ENCODE peak calls at places on chromosomes 7 and 10, in six cellular contexts. J, N, A, X, I and T are unnamed samples.

GRCh38 chr10:58820862-58821559 is 308.3 kb downstream of the BICC1 start:
- DNase-seq in N (no peak), J (no peak), A (no peak), I (no peak), X (no peak), T (no peak)

GRCh38 chr7:94781236-94781635 is 125.3 kb upstream of the SGCE start:
- DNase-seq in X (no peak), J (no peak), N (no peak), I (no peak), A (no peak), T (no peak)

GRCh38 chr10:116705498-116705897 is 36.9 kb downstream of the HSPA12A start:
- DNase-seq in A (no peak), N (no peak), X (no peak), J (no peak), I (no peak), T (no peak)

GRCh38 chr7:129160161-129160911 is 15.8 kb downstream of the TSPAN33 start:
- DNase-seq in N (no peak), J (no peak), I (no peak), A (peak), X (no peak), T (no peak)

GRCh38 chr7:36116347-36117200 is 36.5 kb upstream of the EEPD1 start:
- DNase-seq in A (no peak), N (no peak), J (peak), X (no peak), I (no peak), T (no peak)

GRCh38 chr10:59435707-59436106 is 73.4 kb upstream of the FAM13C start:
- DNase-seq in J (no peak), X (no peak), N (no peak), I (no peak), A (no peak), T (no peak)

GRCh38 chr7:71885487-71885886 is 526.7 kb downstream of the CALN1 start:
- DNase-seq in J (no peak), I (no peak), N (no peak), X (no peak), A (no peak), T (no peak)

GRCh38 chr10:77710759-77711682 is 73.4 kb upstream of the KCNMA1 start:
- DNase-seq in I (peak), A (peak), N (peak), X (peak), J (peak), T (peak)

GRCh38 chr10:104350146-104350635 is 3.4 kb upstream of the CFAP58 start:
- DNase-seq in A (no peak), J (peak), N (no peak), I (peak), X (peak), T (peak)

GRCh38 chr7:142754681-142755575 is 5.7 kb downstream of the PRSS1 start:
- DNase-seq in A (no peak), J (no peak), I (no peak), N (no peak), X (no peak), T (peak)

GRCh38 chr7:22559829-22560489 is 60.0 kb upstream of the STEAP1B start:
- DNase-seq in J (peak), A (peak), I (peak), N (no peak), X (peak), T (peak)

GRCh38 chr10:33478675-33479125 is 144.2 kb upstream of the NRP1 start:
- DNase-seq in X (no peak), A (no peak), J (no peak), I (no peak), N (no peak), T (no peak)

GRCh38 chr7:8434290-8435002 is 1.0 kb downstream of the NXPH1 start:
- DNase-seq in N (no peak), I (no peak), X (no peak), J (no peak), A (peak), T (no peak)

GRCh38 chr10:12849351-12850181 is 151.9 kb downstream of the CCDC3 start:
- DNase-seq in J (no peak), N (no peak), I (no peak), X (no peak), A (no peak), T (peak)

GRCh38 chr10:109957092-109957797 is 33.9 kb upstream of the XPNPEP1 start:
- DNase-seq in A (no peak), N (no peak), X (no peak), J (no peak), I (no peak), T (no peak)

GRCh38 chr7:151175793-151176311 is 8.4 kb upstream of the GBX1 start:
- DNase-seq in J (no peak), A (peak), X (peak), I (no peak), N (no peak), T (no peak)

GRCh38 chr7:1070544-1071342 is 17.2 kb upstream of the GPER1 start:
- DNase-seq in J (no peak), N (no peak), I (no peak), A (no peak), X (no peak), T (no peak)

DNA sequence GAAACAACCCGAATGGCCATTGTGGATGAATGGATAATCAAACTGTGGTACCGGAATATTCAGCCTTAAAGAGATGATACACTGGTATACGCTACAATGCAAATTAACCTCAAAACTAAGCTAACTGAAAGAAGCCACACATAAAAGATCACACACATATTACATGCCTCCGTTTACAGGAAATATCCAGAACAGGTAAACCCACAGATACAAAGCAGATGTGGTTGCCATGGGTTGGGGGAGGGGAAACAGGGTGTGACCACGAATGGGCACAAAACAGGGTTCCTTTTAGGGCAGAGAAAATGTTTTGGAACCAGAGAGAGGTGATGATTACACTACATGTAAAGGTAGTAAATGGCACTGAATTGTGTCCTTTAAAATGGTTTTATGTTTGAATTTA is 16.6 kb downstream of the ESYT2 start:
- DNase-seq in X (no peak), A (no peak), I (no peak), N (no peak), J (no peak), T (no peak)
- TF ChIP-seq JUN in X (no peak), A (no peak), I (no peak), N (no peak), J (no peak), T (no peak)

DNA sequence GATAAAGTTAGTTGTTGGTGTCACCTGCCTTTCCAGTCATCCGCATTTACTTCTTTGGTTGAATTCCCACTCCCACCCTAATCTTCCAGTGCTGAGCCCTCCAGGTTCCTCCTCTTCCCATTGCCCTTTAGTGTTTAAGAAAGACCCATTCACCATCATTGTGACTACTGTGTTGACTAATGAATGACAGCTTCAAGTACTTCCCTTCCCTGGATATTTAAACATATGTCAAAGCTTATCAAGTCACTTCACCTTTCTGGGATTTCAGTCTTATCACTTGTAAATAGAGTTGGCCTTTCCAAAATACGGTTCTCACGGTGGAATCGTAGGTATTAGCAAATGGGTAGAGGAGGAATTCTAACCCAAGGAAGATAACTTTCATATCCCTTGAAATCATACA is 201.6 kb upstream of the SVIL start:
- DNase-seq in A (no peak), N (no peak), J (no peak), I (no peak), X (no peak), T (no peak)
- TF ChIP-seq MAX in A (no peak), N (no peak), J (no peak), I (no peak), X (no peak), T (no peak)

DNA sequence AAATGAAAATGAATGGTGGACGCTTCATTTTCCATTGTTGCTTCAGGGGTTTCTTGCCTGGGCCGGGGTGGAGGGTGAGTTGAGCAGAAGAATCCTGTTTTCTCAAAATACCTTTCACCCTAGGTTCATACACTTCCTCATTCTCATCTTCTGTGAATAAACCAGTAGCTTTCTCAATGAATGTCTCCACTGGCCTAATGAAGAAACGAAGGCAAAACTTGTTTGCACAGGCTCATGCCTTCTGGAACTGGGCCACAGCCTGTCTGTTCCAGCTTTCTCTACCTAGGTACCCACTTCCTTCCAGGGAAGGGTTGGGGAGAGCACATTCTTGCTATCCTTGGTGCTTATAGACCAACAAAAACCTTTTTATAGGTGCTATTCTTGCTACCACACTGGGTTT is 21.3 kb downstream of the STMP1 start:
- DNase-seq in A (no peak), I (no peak), N (no peak), J (no peak), X (no peak), T (no peak)
- TF ChIP-seq JUN in A (no peak), I (no peak), N (no peak), J (no peak), X (no peak), T (no peak)

DNA sequence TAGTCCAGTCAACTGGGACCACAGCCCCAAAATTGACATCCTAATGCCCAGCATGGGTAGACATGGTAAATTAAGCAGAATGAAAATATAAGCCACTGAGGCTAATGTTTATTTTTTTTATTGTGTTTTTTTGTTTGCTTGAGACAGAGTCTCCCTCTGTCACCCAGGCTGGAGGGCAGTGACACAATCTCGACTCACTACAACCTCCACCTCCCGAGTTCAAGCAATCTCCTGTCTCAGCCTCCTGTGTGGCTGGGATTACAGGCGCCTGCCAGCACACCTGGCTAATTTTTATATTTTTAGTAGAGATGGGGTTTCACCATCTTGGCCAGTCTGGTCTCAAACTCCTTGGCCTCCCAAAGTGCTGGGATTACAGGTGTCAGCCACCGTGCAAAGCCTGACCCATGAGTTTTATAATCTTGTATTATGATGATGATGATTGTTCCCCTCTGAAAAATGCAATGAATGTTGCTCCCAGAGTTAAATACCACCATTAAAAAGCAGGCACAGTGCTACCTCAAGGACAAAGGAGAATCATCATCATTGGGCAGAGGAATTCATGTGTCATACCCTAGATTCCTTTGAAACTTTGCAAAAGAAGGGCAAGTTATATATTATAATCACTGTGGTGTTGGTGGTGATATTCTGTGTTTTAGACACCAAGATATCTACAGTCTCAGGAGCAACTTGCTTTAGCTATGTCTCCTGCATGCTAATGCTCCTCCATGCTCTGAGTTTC is 227.9 kb downstream of the PARD3 start:
- DNase-seq in X (no peak), A (no peak), I (no peak), J (no peak), N (no peak), T (no peak)
- TF ChIP-seq MAX in X (no peak), A (no peak), I (no peak), J (no peak), N (no peak), T (no peak)

GRCh38 chr10:29676732-29677131 is 42.0 kb upstream of the SVIL start:
- DNase-seq in N (no peak), J (no peak), X (no peak), A (no peak), I (no peak), T (no peak)
- TF ChIP-seq JUN in N (no peak), J (no peak), X (no peak), A (no peak), I (no peak), T (no peak)

GRCh38 chr10:4525095-4525494 is 300.9 kb upstream of the AKR1E2 start:
- DNase-seq in J (no peak), A (no peak), X (no peak), N (no peak), I (no peak), T (no peak)

GRCh38 chr10:4526426-4526825 is 299.6 kb upstream of the AKR1E2 start:
- DNase-seq in X (no peak), J (no peak), I (no peak), N (no peak), A (no peak), T (no peak)

GRCh38 chr10:4519691-4520402 is 306.2 kb upstream of the AKR1E2 start:
- DNase-seq in I (no peak), J (no peak), N (no peak), A (no peak), X (no peak), T (no peak)

GRCh38 chr10:4527281-4527960 is 298.6 kb upstream of the AKR1E2 start:
- DNase-seq in J (no peak), A (no peak), N (no peak), X (no peak), I (no peak), T (no peak)

GRCh38 chr10:4522296-4523000 is 303.6 kb upstream of the AKR1E2 start:
- DNase-seq in J (no peak), X (no peak), N (no peak), I (no peak), A (no peak), T (no peak)
- TF ChIP-seq MAX in J (no peak), X (no peak), N (no peak), I (no peak), A (no peak), T (no peak)